ENCODE peak calls at places on chromosome 2, in six cellular contexts. A is neural crest cell, P is NCI-H460, Q is NCI-H1092 treated with DMSO at 0.1 percent for 48 hours, R is B cell, I is left kidney. E is an unnamed sample.

GRCh38 chr2:25170888-25171287 is 2.5 kb upstream of the POMC start:
- DNase-seq in R (no peak), A (no peak), P (no peak), Q (no peak), I (no peak), E (no peak)

GRCh38 chr2:190718652-190719526 is 70.0 kb downstream of the NAB1 start:
- DNase-seq in P (peak; percentile 35), A (no peak), Q (no peak), R (no peak), I (peak; percentile 31), E (peak; percentile 82)

GRCh38 chr2:118123561-118124232 is 35.4 kb downstream of the INSIG2 start:
- DNase-seq in I (peak; percentile 34), P (no peak), R (no peak), A (no peak), Q (no peak), E (no peak)

GRCh38 chr2:167504061-167504460 is 615.8 kb downstream of the XIRP2 start:
- DNase-seq in A (no peak), I (no peak), Q (no peak), R (no peak), P (no peak), E (no peak)

GRCh38 chr2:226478121-226478809 is 321.4 kb downstream of the IRS1 start:
- DNase-seq in R (no peak), Q (no peak), I (peak; percentile 13), P (peak; percentile 46), A (no peak), E (no peak)

GRCh38 chr2:219509780-219510511 is 4.3 kb upstream of the ASIC4 start:
- DNase-seq in P (peak; percentile 56), R (peak; percentile 77), I (peak; percentile 85), A (peak; percentile 67), Q (peak; percentile 64), E (peak; percentile 86)

GRCh38 chr2:31013311-31013710 is 124.9 kb downstream of the GALNT14 start:
- DNase-seq in R (no peak), A (no peak), I (no peak), Q (no peak), P (no peak), E (no peak)

GRCh38 chr2:14654733-14655346 is 22.3 kb downstream of the LRATD1 start:
- DNase-seq in A (no peak), I (no peak), R (no peak), Q (no peak), P (no peak), E (no peak)

GRCh38 chr2:191270303-191271178 is 25.3 kb downstream of the MYO1B start:
- DNase-seq in I (no peak), Q (no peak), R (no peak), A (no peak), P (no peak), E (no peak)

GRCh38 chr2:39059366-39059952 is 61.4 kb downstream of the SOS1 start:
- DNase-seq in I (peak; percentile 66), A (no peak), P (peak; percentile 52), Q (peak; percentile 34), R (peak; percentile 20), E (no peak)

GRCh38 chr2:172021955-172022354 is 22.2 kb downstream of the METAP1D start:
- DNase-seq in Q (no peak), R (no peak), A (no peak), P (peak; percentile 26), I (peak; percentile 56), E (no peak)

GRCh38 chr2:229431331-229431954 is 160.4 kb upstream of the PID1 start:
- DNase-seq in P (peak; percentile 79), R (no peak), A (no peak), I (peak; percentile 76), Q (peak; percentile 32), E (no peak)

GRCh38 chr2:138632066-138632465 is 130.5 kb downstream of the SPOPL start:
- DNase-seq in R (no peak), A (no peak), Q (no peak), I (no peak), P (peak; percentile 14), E (no peak)

GRCh38 chr2:54456526-54457325 is 599 bp downstream of the SPTBN1 start:
- DNase-seq in P (no peak), R (peak; percentile 67), A (peak; percentile 37), Q (peak; percentile 43), I (peak; percentile 78), E (peak; percentile 50)

GRCh38 chr2:28490558-28490957 is 5.3 kb upstream of the PLB1 start:
- DNase-seq in A (no peak), I (no peak), P (no peak), Q (no peak), R (no peak), E (no peak)

GRCh38 chr2:200877443-200877842 is 11.4 kb downstream of the PPIL3 start:
- DNase-seq in I (no peak), R (no peak), Q (no peak), A (no peak), P (no peak), E (no peak)

GRCh38 chr2:179410552-179411356 is 146.1 kb upstream of the SESTD1 start:
- DNase-seq in A (peak; percentile 29), P (peak; percentile 69), I (peak; percentile 81), R (peak; percentile 17), Q (peak; percentile 43), E (peak; percentile 21)

GRCh38 chr2:30165050-30165520 is 18.3 kb downstream of the YPEL5 start:
- DNase-seq in R (peak; percentile 68), I (peak; percentile 94), A (peak; percentile 49), Q (peak; percentile 74), P (peak; percentile 92), E (peak; percentile 83)

GRCh38 chr2:169828141-169828811 is 1.0 kb downstream of the UBR3 start:
- DNase-seq in I (peak; percentile 76), Q (peak; percentile 17), R (peak; percentile 61), A (peak; percentile 14), P (peak; percentile 19), E (peak; percentile 32)

GRCh38 chr2:203730076-203730729 is 23.8 kb downstream of the CD28 start:
- DNase-seq in A (no peak), I (no peak), R (no peak), P (no peak), Q (no peak), E (no peak)

GRCh38 chr2:242075163-242075562 is 205.6 kb downstream of the RTP5 start:
- DNase-seq in A (no peak), I (no peak), P (peak; percentile 13), R (no peak), Q (no peak), E (no peak)

GRCh38 chr2:162327134-162327769 is 8.8 kb upstream of the IFIH1 start:
- DNase-seq in I (no peak), A (no peak), Q (no peak), R (no peak), P (no peak), E (no peak)

GRCh38 chr2:157476915-157477709 is 33.2 kb upstream of the CYTIP start:
- DNase-seq in Q (no peak), A (no peak), P (no peak), R (no peak), I (no peak), E (no peak)

GRCh38 chr2:224922142-224922727 is 120.0 kb downstream of the DOCK10 start:
- DNase-seq in R (no peak), P (no peak), Q (no peak), A (no peak), I (no peak), E (no peak)

GRCh38 chr2:232455426-232456255 is at the start of gene ALPI:
- DNase-seq in Q (no peak), P (no peak), I (no peak), A (no peak), R (no peak), E (no peak)

GRCh38 chr2:19757586-19757985 is 144.2 kb downstream of the TTC32 start:
- DNase-seq in A (no peak), I (no peak), R (no peak), Q (no peak), P (no peak), E (no peak)

GRCh38 chr2:10923007-10923372 is 11.3 kb downstream of the KCNF1 start:
- DNase-seq in I (no peak), A (no peak), Q (no peak), R (no peak), P (no peak), E (no peak)

GRCh38 chr2:170191166-170191872 is 13.4 kb downstream of the MYO3B start:
- DNase-seq in R (no peak), P (no peak), A (no peak), I (no peak), Q (no peak), E (no peak)

GRCh38 chr2:138421315-138421970 is 80.1 kb upstream of the SPOPL start:
- DNase-seq in Q (no peak), R (no peak), A (no peak), P (peak; percentile 64), I (no peak), E (no peak)

GRCh38 chr2:15446961-15447360 is 114.2 kb downstream of the NBAS start:
- DNase-seq in R (no peak), I (no peak), A (no peak), P (no peak), Q (no peak), E (no peak)

GRCh38 chr2:128092656-128093055 is 1.7 kb downstream of the UGGT1 start:
- DNase-seq in P (no peak), R (no peak), A (no peak), I (no peak), Q (no peak), E (no peak)

GRCh38 chr2:109457366-109457765 is 156.4 kb downstream of the SEPTIN10 start:
- DNase-seq in I (peak; percentile 83), Q (no peak), R (no peak), P (no peak), A (no peak), E (no peak)

GRCh38 chr2:170822885-170823799 is 6.5 kb downstream of the GAD1 start:
- DNase-seq in Q (no peak), A (peak; percentile 29), R (no peak), I (peak; percentile 80), P (no peak), E (no peak)

GRCh38 chr2:121253021-121253673 is 31.9 kb downstream of the TFCP2L1 start:
- DNase-seq in A (no peak), R (no peak), Q (no peak), P (no peak), I (no peak), E (no peak)

GRCh38 chr2:85647823-85648526 is 20.0 kb downstream of the SFTPB start:
- DNase-seq in A (no peak), P (no peak), I (no peak), R (peak; percentile 65), Q (no peak), E (no peak)

GRCh38 chr2:64637000-64637628 is 16.6 kb downstream of the SERTAD2 start:
- DNase-seq in R (peak; percentile 75), P (no peak), A (no peak), I (peak; percentile 54), Q (no peak), E (no peak)

GRCh38 chr2:207863345-207863744 is 93.6 kb upstream of the FZD5 start:
- DNase-seq in P (no peak), Q (no peak), I (no peak), R (no peak), A (no peak), E (no peak)